ENCODE peak calls at places on chromosome 1, in five cellular contexts. J, K, O, Y and V are unnamed samples.

GRCh38 chr1:154418062-154418897 is 13.1 kb downstream of the IL6R start:
- DNase-seq in J (peak; percentile 68), K (no peak), O (no peak), Y (no peak), V (no peak)

GRCh38 chr1:184283999-184284398 is 102.8 kb upstream of the C1orf21 start:
- DNase-seq in J (no peak), K (no peak), O (peak; percentile 84), Y (no peak), V (no peak)

GRCh38 chr1:53143527-53143926 is 1.1 kb upstream of the SLC1A7 start:
- DNase-seq in J (no peak), K (no peak), O (no peak), Y (no peak), V (no peak)

GRCh38 chr1:52238474-52238873 is 96.6 kb downstream of the ZFYVE9 start:
- DNase-seq in J (no peak), K (no peak), O (peak; percentile 17), Y (no peak), V (no peak)

GRCh38 chr1:21816602-21817302 is 4.7 kb downstream of the LDLRAD2 start:
- DNase-seq in J (no peak), K (no peak), O (peak; percentile 61), Y (no peak), V (no peak)

GRCh38 chr1:201591981-201592380 is 53.1 kb downstream of the NAV1 start:
- DNase-seq in J (no peak), K (no peak), O (no peak), Y (no peak), V (no peak)

GRCh38 chr1:42318601-42319000 is 16.4 kb downstream of the FOXJ3 start:
- DNase-seq in J (no peak), K (no peak), O (no peak), Y (no peak), V (no peak)

GRCh38 chr1:169426174-169426716 is 1.0 kb downstream of the CCDC181 start:
- DNase-seq in J (peak; percentile 35), K (no peak), O (no peak), Y (no peak), V (no peak)

GRCh38 chr1:9846611-9847171 is 22.9 kb upstream of the CLSTN1 start:
- DNase-seq in J (no peak), K (no peak), O (no peak), Y (no peak), V (no peak)

GRCh38 chr1:1308756-1309524 is 543 bp downstream of the PUSL1 start:
- DNase-seq in J (peak; percentile 35), K (no peak), O (no peak), Y (no peak), V (no peak)

GRCh38 chr1:201229095-201229494 is 38.5 kb downstream of the IGFN1 start:
- DNase-seq in J (no peak), K (no peak), O (no peak), Y (no peak), V (no peak)

GRCh38 chr1:92105546-92106081 is 25.5 kb downstream of the BTBD8 start:
- DNase-seq in J (no peak), K (no peak), O (no peak), Y (no peak), V (no peak)

GRCh38 chr1:223264983-223265663 is 98.9 kb downstream of the SUSD4 start:
- DNase-seq in J (no peak), K (no peak), O (no peak), Y (no peak), V (no peak)

GRCh38 chr1:220990417-220991337 is 111.4 kb downstream of the HLX start:
- DNase-seq in J (no peak), K (no peak), O (peak; percentile 72), Y (no peak), V (no peak)

GRCh38 chr1:16383917-16384316 is 16.9 kb downstream of the SZRD1 start:
- DNase-seq in J (no peak), K (no peak), O (no peak), Y (no peak), V (no peak)

GRCh38 chr1:30106125-30106524 is 617.3 kb downstream of the MATN1 start:
- DNase-seq in J (no peak), K (no peak), O (peak; percentile 9), Y (peak; percentile 61), V (peak; percentile 47)

GRCh38 chr1:81187636-81188035 is 613.1 kb upstream of the ADGRL2 start:
- DNase-seq in J (no peak), K (no peak), O (no peak), Y (no peak), V (no peak)

GRCh38 chr1:156859523-156860112 is 701 bp upstream of the INSRR start:
- DNase-seq in J (no peak), K (no peak), O (no peak), Y (no peak), V (peak; percentile 70)

GRCh38 chr1:97144527-97144926 is 422.9 kb downstream of the PTBP2 start:
- DNase-seq in J (no peak), K (no peak), O (peak; percentile 66), Y (no peak), V (no peak)

GRCh38 chr1:219621047-219621786 is 8.3 kb upstream of the ZC3H11B start:
- DNase-seq in J (no peak), K (no peak), O (no peak), Y (no peak), V (no peak)

GRCh38 chr1:222263791-222264190 is 284.1 kb downstream of the HHIPL2 start:
- DNase-seq in J (no peak), K (no peak), O (no peak), Y (no peak), V (no peak)

GRCh38 chr1:245587435-245588105 is 432.8 kb downstream of the KIF26B start:
- DNase-seq in J (no peak), K (no peak), O (no peak), Y (no peak), V (no peak)

GRCh38 chr1:229699613-229700242 is 73.7 kb downstream of the URB2 start:
- DNase-seq in J (no peak), K (no peak), O (no peak), Y (no peak), V (no peak)

GRCh38 chr1:11828511-11828910 is 19.1 kb downstream of the NPPA start:
- DNase-seq in J (no peak), K (no peak), O (no peak), Y (no peak), V (no peak)

GRCh38 chr1:79811173-79811572 is 804.6 kb upstream of the ADGRL4 start:
- DNase-seq in J (no peak), K (no peak), O (peak; percentile 22), Y (no peak), V (no peak)

GRCh38 chr1:20093303-20093702 is 23.3 kb downstream of the PLA2G5 start:
- DNase-seq in J (no peak), K (no peak), O (no peak), Y (no peak), V (no peak)

GRCh38 chr1:8712413-8713229 is 104.8 kb downstream of the RERE start:
- DNase-seq in J (peak; percentile 95), K (no peak), O (peak; percentile 78), Y (no peak), V (no peak)

GRCh38 chr1:153939476-153939875 is 7.0 kb downstream of the DENND4B start:
- DNase-seq in J (no peak), K (no peak), O (no peak), Y (no peak), V (no peak)

GRCh38 chr1:179016694-179017382 is 8.9 kb upstream of the FAM20B start:
- DNase-seq in J (peak; percentile 24), K (no peak), O (peak; percentile 83), Y (no peak), V (no peak)

GRCh38 chr1:154926201-154926600 is 10.3 kb downstream of the PMVK start:
- DNase-seq in J (no peak), K (no peak), O (no peak), Y (no peak), V (no peak)

GRCh38 chr1:203278087-203278884 is 27.0 kb upstream of the BTG2 start:
- DNase-seq in J (peak; percentile 84), K (peak; percentile 42), O (peak; percentile 60), Y (no peak), V (no peak)